ENCODE peak calls at places on chromosomes 1 and 21, in five cellular contexts. K is sigmoid colon, Q is OCI-LY7, I is stomach, D is PC-3. L is an unnamed sample.
A peak's percentile ranks its signal among the peaks of the same experiment; 100 is the strongest.

GRCh38 chr1:16183157-16183556 is 27.3 kb upstream of the EPHA2 start:
- DNase-seq in K (peak; percentile 80), D (peak; percentile 88), Q (no peak), I (no peak), L (no peak)

GRCh38 chr1:117561071-117561470 is 44.8 kb upstream of the TENT5C start:
- DNase-seq in Q (no peak), K (no peak), D (no peak), I (no peak), L (no peak)

GRCh38 chr1:116724765-116725375 is 29.4 kb upstream of the CD2 start:
- DNase-seq in D (peak; percentile 76), Q (peak; percentile 81), I (peak; percentile 69), K (no peak), L (peak; percentile 51)

GRCh38 chr1:10897321-10897980 is 101.0 kb upstream of the CASZ1 start:
- DNase-seq in I (no peak), K (no peak), D (peak; percentile 76), Q (no peak), L (no peak)

GRCh38 chr1:192786617-192787016 is 22.2 kb upstream of the RGS2 start:
- DNase-seq in K (no peak), Q (no peak), D (no peak), I (no peak), L (no peak)

GRCh38 chr1:181656491-181656890 is 173.2 kb downstream of the CACNA1E start:
- DNase-seq in I (no peak), K (no peak), Q (no peak), D (no peak), L (no peak)

GRCh38 chr21:30234643-30235042 is 18.7 kb upstream of the CLDN8 start:
- DNase-seq in D (peak; percentile 81), K (no peak), I (no peak), Q (no peak), L (no peak)

GRCh38 chr1:154418062-154418897 is 13.1 kb downstream of the IL6R start:
- DNase-seq in I (peak; percentile 90), D (peak; percentile 99), Q (no peak), K (no peak), L (peak; percentile 44)

GRCh38 chr1:228464487-228464983 is 22.6 kb upstream of the RNF187 start:
- DNase-seq in I (peak; percentile 50), Q (peak; percentile 98), K (peak; percentile 78), D (no peak), L (peak; percentile 72)

GRCh38 chr1:228274452-228275153 is 66.8 kb downstream of the OBSCN start:
- DNase-seq in D (no peak), I (no peak), Q (no peak), K (peak; percentile 55), L (no peak)

GRCh38 chr1:71081697-71082080 is 854 bp upstream of the ZRANB2 start:
- DNase-seq in D (no peak), K (no peak), Q (no peak), I (no peak), L (peak; percentile 19)

GRCh38 chr1:160503087-160503486 is 20.0 kb downstream of the SLAMF6 start:
- DNase-seq in D (no peak), Q (no peak), K (no peak), I (no peak), L (no peak)

GRCh38 chr1:203448521-203449061 is 27.0 kb upstream of the PRELP start:
- DNase-seq in K (peak; percentile 85), I (no peak), D (no peak), Q (no peak), L (peak; percentile 55)

GRCh38 chr1:245648749-245649517 is 494.1 kb downstream of the KIF26B start:
- DNase-seq in I (no peak), D (no peak), Q (no peak), K (no peak), L (no peak)

GRCh38 chr1:113981962-113982931 is 3.0 kb downstream of the OLFML3 start:
- DNase-seq in Q (no peak), K (peak; percentile 93), I (peak; percentile 50), D (no peak), L (peak; percentile 74)

GRCh38 chr21:17796037-17796403 is 23.1 kb downstream of the C21orf91 start:
- DNase-seq in I (no peak), Q (no peak), D (no peak), K (no peak), L (no peak)

GRCh38 chr21:24895885-24896734 is 711.2 kb downstream of the MRPL39 start:
- DNase-seq in K (no peak), D (peak; percentile 58), I (peak; percentile 26), Q (no peak), L (no peak)

GRCh38 chr1:163614346-163614745 is 292.6 kb downstream of the NUF2 start:
- DNase-seq in Q (no peak), D (no peak), I (no peak), K (no peak), L (no peak)

GRCh38 chr21:41928621-41929220 is 25.1 kb downstream of the C2CD2 start:
- DNase-seq in I (no peak), D (no peak), Q (peak; percentile 51), K (peak; percentile 54), L (no peak)

GRCh38 chr1:8122160-8122476 is 96.0 kb upstream of the ERRFI1 start:
- DNase-seq in D (no peak), I (no peak), Q (no peak), K (peak; percentile 73), L (no peak)

GRCh38 chr1:173853074-173853473 is 14.7 kb downstream of the GAS5 start:
- DNase-seq in I (no peak), K (no peak), D (no peak), Q (no peak), L (no peak)

GRCh38 chr21:14675774-14676530 is 129.8 kb upstream of the SAMSN1 start:
- DNase-seq in Q (peak; percentile 90), K (no peak), I (no peak), D (no peak), L (no peak)

GRCh38 chr1:109361114-109361513 is 36.6 kb downstream of the SORT1 start:
- DNase-seq in D (no peak), I (no peak), K (no peak), Q (no peak), L (no peak)
- H3K4me1 ChIP-seq in D (peaks cover 14% of the 10 kb centered on the region), I (no peaks in the 10 kb centered on the region), K (no peaks in the 10 kb centered on the region), Q (peaks cover 37% of the 10 kb centered on the region), L (no peaks in the 10 kb centered on the region)

GRCh38 chr1:206705744-206706297 is 21.1 kb downstream of the MAPKAPK2 start:
- DNase-seq in D (no peak), K (peak; percentile 69), I (no peak), Q (no peak), L (no peak)
- H3K4me1 ChIP-seq in D (peaks cover 30% of the 10 kb centered on the region), K (no peaks in the 10 kb centered on the region), I (peaks cover 82% of the 10 kb centered on the region), Q (peaks cover 19% of the 10 kb centered on the region), L (peaks cover 100% of the 10 kb centered on the region)

DNA sequence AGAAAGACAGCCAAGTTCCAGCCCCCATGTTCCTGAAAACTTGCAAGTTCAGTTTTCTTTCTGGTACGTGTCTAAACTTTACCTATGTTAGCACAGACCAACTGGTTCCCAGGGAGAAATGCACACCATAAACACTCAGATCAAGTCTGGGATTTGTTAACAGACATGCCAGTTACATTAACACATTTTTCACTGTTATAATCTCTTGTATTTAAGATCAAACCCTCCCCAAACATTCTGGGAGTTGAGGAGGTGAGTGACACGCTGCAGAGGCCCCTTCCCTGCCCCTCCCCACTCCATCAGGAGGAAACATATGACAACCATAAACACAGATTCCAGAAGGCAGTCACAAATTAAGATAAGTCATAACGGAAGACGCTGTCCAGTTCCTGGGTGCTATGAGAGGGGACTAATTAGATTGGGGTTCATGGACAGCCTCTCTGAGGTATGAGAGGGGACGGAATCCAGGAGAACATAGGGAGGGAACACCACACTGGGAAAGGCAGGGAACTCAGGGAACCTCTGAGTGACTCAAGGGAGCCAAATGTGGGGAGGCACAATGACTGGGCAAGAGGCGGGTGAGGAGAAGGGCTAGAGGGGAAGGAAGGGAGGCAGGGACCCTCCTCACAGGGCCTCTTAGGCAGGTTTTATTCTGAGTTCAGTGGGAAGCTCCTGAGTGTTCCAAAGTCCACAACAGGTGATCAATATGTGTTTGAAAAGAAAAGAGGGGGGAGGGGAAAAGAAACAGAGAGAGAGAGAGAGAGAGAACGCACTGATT is 25.0 kb downstream of the DUSP10 start:
- DNase-seq in I (no peak), D (no peak), K (no peak), Q (no peak), L (no peak)
- H3K4me1 ChIP-seq in I (peaks cover 4% of the 10 kb centered on the region), D (peaks cover 43% of the 10 kb centered on the region), K (no peaks in the 10 kb centered on the region), Q (no peaks in the 10 kb centered on the region), L (peaks cover 14% of the 10 kb centered on the region)

GRCh38 chr1:206508130-206508884 is 976 bp downstream of the RASSF5 start:
- DNase-seq in D (no peak), K (no peak), I (peak; percentile 33), Q (no peak), L (no peak)
- H3K4me1 ChIP-seq in D (peaks cover 57% of the 10 kb centered on the region), K (no peaks in the 10 kb centered on the region), I (peaks cover 53% of the 10 kb centered on the region), Q (no peaks in the 10 kb centered on the region), L (peaks cover 41% of the 10 kb centered on the region)